ENCODE peak calls at places on chromosome 10, in six cellular contexts. N is anterior cingulate cortex; U is activated CD8-positive, alpha-beta memory T cell treated with anti-CD3 and anti-CD28 coated beads, Interleukin-2, amount 50 U/mL, for 48 hours; G is hepatocyte; V is heart left ventricle; P is GM10248. C is an unnamed sample.

GRCh38 chr10:17981766-17982380 is 30.2 kb downstream of the SLC39A12 start:
- DNase-seq in V (no peak), P (no peak), G (peak; percentile 17), N (no peak), U (no peak), C (no peak)

GRCh38 chr10:5640036-5640435 is 26.4 kb downstream of the ASB13 start:
- DNase-seq in N (no peak), G (no peak), P (no peak), V (no peak), U (no peak), C (no peak)

GRCh38 chr10:15824498-15824897 is 35.8 kb downstream of the MINDY3 start:
- DNase-seq in G (no peak), U (no peak), N (no peak), P (no peak), V (no peak), C (no peak)

GRCh38 chr10:116565533-116565932 is 19.8 kb downstream of the PNLIP start:
- DNase-seq in N (no peak), V (no peak), U (no peak), G (no peak), P (no peak), C (no peak)

GRCh38 chr10:78215645-78216044 is 182.0 kb downstream of the RPS24 start:
- DNase-seq in V (peak; percentile 87), N (peak; percentile 34), U (no peak), G (peak; percentile 81), P (no peak), C (no peak)

GRCh38 chr10:132353456-132354355 is 21.7 kb downstream of the LRRC27 start:
- DNase-seq in U (no peak), G (no peak), N (no peak), P (no peak), V (no peak), C (no peak)

GRCh38 chr10:19819419-19820033 is 3.3 kb downstream of the PLXDC2 start:
- DNase-seq in N (no peak), P (peak; percentile 29), U (no peak), G (peak; percentile 56), V (peak; percentile 53), C (no peak)

GRCh38 chr10:122181901-122182799 is 88.9 kb upstream of the BTBD16 start:
- DNase-seq in P (no peak), N (no peak), V (no peak), U (no peak), G (no peak), C (no peak)

GRCh38 chr10:88979153-88979562 is 11.4 kb upstream of the FAS start:
- DNase-seq in N (no peak), P (no peak), U (no peak), G (peak; percentile 22), V (no peak), C (no peak)

GRCh38 chr10:114635797-114636550 is 22.1 kb downstream of the ABLIM1 start:
- DNase-seq in U (no peak), P (no peak), G (no peak), N (no peak), V (no peak), C (no peak)

C was measured in D721Med.